ENCODE peak calls at places on chromosomes 3 and 15, in four cellular contexts. One of them, this sample, is unnamed.

GRCh38 chr15:59292393-59292792 is 80.3 kb downstream of the MYO1E start:
- DNase-seq in WTC11: no peak
- DNase-seq in A549: no peak
- DNase-seq in HepG2: peak; percentile 72
- DNase-seq in this sample: no peak

GRCh38 chr3:194072691-194073279 is 63.2 kb upstream of the HES1 start:
- DNase-seq in HepG2: peak; percentile 37
- DNase-seq in A549: no peak
- DNase-seq in WTC11: no peak
- DNase-seq in this sample: no peak

GRCh38 chr15:34039506-34040123 is 611 bp upstream of the AVEN start:
- DNase-seq in HepG2: no peak
- DNase-seq in A549: no peak
- DNase-seq in WTC11: no peak
- DNase-seq in this sample: peak; percentile 18

GRCh38 chr15:38074029-38074428 is 139.6 kb downstream of the TMCO5A start:
- DNase-seq in WTC11: no peak
- DNase-seq in A549: no peak
- DNase-seq in HepG2: no peak
- DNase-seq in this sample: no peak

GRCh38 chr3:100045696-100046095 is 68.6 kb downstream of the FILIP1L start:
- DNase-seq in WTC11: peak; percentile 21
- DNase-seq in A549: no peak
- DNase-seq in HepG2: no peak
- DNase-seq in this sample: peak; percentile 10

GRCh38 chr3:63763156-63763555 is 55.9 kb upstream of the C3orf49 start:
- DNase-seq in A549: no peak
- DNase-seq in HepG2: no peak
- DNase-seq in WTC11: no peak
- DNase-seq in this sample: no peak

GRCh38 chr15:34223904-34224596 is 766 bp upstream of the EMC4 start:
- DNase-seq in HepG2: no peak
- DNase-seq in A549: peak; percentile 29
- DNase-seq in WTC11: no peak
- DNase-seq in this sample: peak; percentile 25

GRCh38 chr3:123090700-123091585 is 24.1 kb downstream of the PDIA5 start:
- DNase-seq in A549: no peak
- DNase-seq in HepG2: no peak
- DNase-seq in WTC11: no peak
- DNase-seq in this sample: no peak

GRCh38 chr3:13716540-13717221 is 163.2 kb downstream of the WNT7A start:
- DNase-seq in WTC11: no peak
- DNase-seq in HepG2: no peak
- DNase-seq in A549: no peak
- DNase-seq in this sample: no peak

GRCh38 chr15:58399737-58400136 is 32.1 kb upstream of the LIPC start:
- DNase-seq in A549: no peak
- DNase-seq in HepG2: no peak
- DNase-seq in WTC11: no peak
- DNase-seq in this sample: no peak

GRCh38 chr3:69869643-69870042 is 129.9 kb upstream of the SAMMSON start:
- DNase-seq in WTC11: no peak
- DNase-seq in A549: peak; percentile 39
- DNase-seq in HepG2: no peak
- DNase-seq in this sample: peak; percentile 28

GRCh38 chr3:193118907-193119306 is 122.1 kb upstream of the PLAAT1 start:
- DNase-seq in A549: no peak
- DNase-seq in HepG2: no peak
- DNase-seq in WTC11: no peak
- DNase-seq in this sample: no peak

GRCh38 chr3:159814161-159814560 is 174.5 kb upstream of the IL12A start:
- DNase-seq in A549: peak; percentile 45
- DNase-seq in HepG2: no peak
- DNase-seq in WTC11: peak; percentile 19
- DNase-seq in this sample: no peak

GRCh38 chr3:4850211-4850927 is 128.9 kb upstream of the BHLHE40 start:
- DNase-seq in HepG2: no peak
- DNase-seq in A549: no peak
- DNase-seq in WTC11: no peak
- DNase-seq in this sample: no peak

GRCh38 chr15:67127925-67128324 is 62.5 kb downstream of the SMAD3 start:
- DNase-seq in WTC11: no peak
- DNase-seq in HepG2: no peak
- DNase-seq in A549: peak; percentile 91
- DNase-seq in this sample: no peak
- TF ChIP-seq ESRRA in WTC11: no peak
- TF ChIP-seq ESRRA in HepG2: no peak
- TF ChIP-seq ESRRA in A549: no peak
- TF ChIP-seq ESRRA in this sample: no peak

GRCh38 chr3:59429203-59429602 is 379.4 kb upstream of the CFAP20DC start:
- DNase-seq in HepG2: no peak
- DNase-seq in A549: no peak
- DNase-seq in WTC11: no peak
- DNase-seq in this sample: no peak
- TF ChIP-seq JUN in HepG2: no peak
- TF ChIP-seq JUN in A549: no peak
- TF ChIP-seq JUN in WTC11: no peak
- TF ChIP-seq JUN in this sample: no peak

DNA sequence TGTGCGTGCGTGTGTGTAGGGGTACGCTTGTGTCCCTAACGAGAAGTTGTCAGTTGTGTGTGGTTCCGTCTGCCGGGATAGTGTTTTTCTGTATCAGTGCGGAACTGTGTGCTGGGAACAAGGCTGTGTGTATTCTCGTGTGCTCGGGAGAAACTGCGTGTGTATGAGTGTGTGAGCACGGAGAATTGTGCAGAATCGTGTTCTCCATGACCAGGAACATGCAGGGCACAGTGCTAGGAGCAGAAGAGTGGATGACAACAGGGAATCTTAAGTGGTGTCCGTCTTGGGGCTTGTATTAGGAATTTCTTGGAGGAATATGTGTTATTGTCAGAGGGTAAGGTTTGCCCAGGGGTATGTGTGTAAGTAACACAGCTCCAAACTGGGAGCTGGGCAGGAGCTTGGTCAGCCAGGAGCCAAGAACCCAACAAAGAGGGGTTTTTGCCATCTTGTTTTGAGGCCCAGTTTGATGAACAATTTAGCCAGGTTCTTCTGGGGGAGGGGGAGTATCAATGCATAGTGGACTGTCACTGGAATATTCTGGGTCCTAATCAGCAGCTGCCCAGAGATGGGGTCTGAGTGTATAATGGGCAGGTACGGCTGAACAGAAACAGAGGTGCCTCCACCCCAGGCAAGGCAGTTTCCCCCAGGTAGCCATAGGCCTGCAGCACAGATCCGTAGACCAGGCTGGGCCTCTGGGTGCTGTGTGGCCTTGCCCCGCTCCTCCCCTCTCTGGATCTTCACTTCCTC is 2.2 kb downstream of the ISL2 start:
- DNase-seq in A549: no peak
- DNase-seq in HepG2: no peak
- DNase-seq in WTC11: no peak
- DNase-seq in this sample: no peak
- TF ChIP-seq ESRRA in A549: no peak
- TF ChIP-seq ESRRA in HepG2: no peak
- TF ChIP-seq ESRRA in WTC11: no peak
- TF ChIP-seq ESRRA in this sample: no peak

GRCh38 chr3:52183786-52184445 is 14.0 kb upstream of the ALAS1 start:
- DNase-seq in HepG2: no peak
- DNase-seq in WTC11: no peak
- DNase-seq in A549: no peak
- DNase-seq in this sample: no peak

GRCh38 chr3:52182691-52183090 is 15.3 kb upstream of the ALAS1 start:
- DNase-seq in A549: no peak
- DNase-seq in HepG2: no peak
- DNase-seq in WTC11: no peak
- DNase-seq in this sample: no peak

GRCh38 chr3:52184690-52185089 is 13.3 kb upstream of the ALAS1 start:
- DNase-seq in A549: no peak
- DNase-seq in WTC11: no peak
- DNase-seq in HepG2: no peak
- DNase-seq in this sample: no peak

GRCh38 chr3:52181543-52181942 is 16.4 kb upstream of the ALAS1 start:
- DNase-seq in A549: no peak
- DNase-seq in HepG2: no peak
- DNase-seq in WTC11: no peak
- DNase-seq in this sample: no peak

GRCh38 chr3:52182203-52182602 is 15.8 kb upstream of the ALAS1 start:
- DNase-seq in HepG2: no peak
- DNase-seq in WTC11: no peak
- DNase-seq in A549: no peak
- DNase-seq in this sample: peak; percentile 30
- TF ChIP-seq JUN in HepG2: no peak
- TF ChIP-seq JUN in WTC11: no peak
- TF ChIP-seq JUN in A549: no peak
- TF ChIP-seq JUN in this sample: no peak

GRCh38 chr15:89455535-89455934 is 40.8 kb downstream of the RHCG start:
- DNase-seq in A549: no peak
- DNase-seq in WTC11: no peak
- DNase-seq in HepG2: no peak
- DNase-seq in this sample: no peak
- TF ChIP-seq ESRRA in A549: no peak
- TF ChIP-seq ESRRA in WTC11: no peak
- TF ChIP-seq ESRRA in HepG2: peak; percentile 77
- TF ChIP-seq ESRRA in this sample: no peak

This sample was measured in K562.